ENCODE peak calls at places on chromosomes 16 and 17, in seven cellular contexts. V, N, W, U, C, F and S are unnamed samples.

GRCh38 chr16:84804326-84804725 is 15.5 kb upstream of the CRISPLD2 start:
- DNase-seq in V (no peak), N (no peak), W (no peak), U (no peak), C (no peak), F (no peak), S (no peak)

GRCh38 chr17:79950306-79950705 is 85.4 kb downstream of the TBC1D16 start:
- DNase-seq in V (no peak), N (no peak), W (no peak), U (no peak), C (peak), F (no peak), S (no peak)

GRCh38 chr17:66904760-66905637 is 59.5 kb upstream of the CACNG4 start:
- DNase-seq in V (no peak), N (no peak), W (no peak), U (peak), C (peak), F (no peak), S (peak)

GRCh38 chr16:60914334-60914733 is 1121.9 kb downstream of the CDH8 start:
- DNase-seq in V (no peak), N (no peak), W (no peak), U (no peak), C (no peak), F (no peak), S (no peak)

GRCh38 chr17:32318071-32318470 is 23.9 kb downstream of the C17orf75 start:
- DNase-seq in V (no peak), N (no peak), W (no peak), U (no peak), C (no peak), F (no peak), S (no peak)

GRCh38 chr17:8606415-8606814 is 24.1 kb downstream of the MYH10 start:
- DNase-seq in V (no peak), N (no peak), W (no peak), U (no peak), C (peak), F (no peak), S (no peak)

GRCh38 chr17:82449883-82450356 is 632 bp downstream of the CYBC1 start:
- DNase-seq in V (no peak), N (no peak), W (no peak), U (no peak), C (no peak), F (no peak), S (no peak)

GRCh38 chr17:49631496-49631895 is 46.4 kb downstream of the SPOP start:
- DNase-seq in V (no peak), N (no peak), W (no peak), U (no peak), C (no peak), F (no peak), S (no peak)

GRCh38 chr17:11340798-11341197 is 99.8 kb downstream of the SHISA6 start:
- DNase-seq in V (no peak), N (no peak), W (no peak), U (no peak), C (no peak), F (no peak), S (no peak)

GRCh38 chr17:55996826-55997225 is 156.4 kb upstream of the ANKFN1 start:
- DNase-seq in V (no peak), N (no peak), W (no peak), U (peak), C (no peak), F (no peak), S (no peak)

GRCh38 chr16:57661936-57662906 is 5.9 kb upstream of the ADGRG3 start:
- DNase-seq in V (no peak), N (no peak), W (no peak), U (no peak), C (no peak), F (no peak), S (no peak)